ENCODE peak calls at places on chromosome X, in seven cellular contexts. One of them, this sample, is unnamed.

GRCh38 chrX:71871367-71871766 is 39.3 kb upstream of the NHSL2 start:
- DNase-seq in amygdala: no peak
- DNase-seq in T-cell: no peak
- DNase-seq in AG09319: no peak
- DNase-seq in astrocyte of the cerebellum: peak
- DNase-seq in aorta: peak
- DNase-seq in fibroblast of the aortic adventitia: peak
- DNase-seq in this sample: no peak

GRCh38 chrX:46180258-46180687 is 364.9 kb downstream of the ZNF674 start:
- DNase-seq in T-cell: no peak
- DNase-seq in aorta: peak
- DNase-seq in astrocyte of the cerebellum: peak
- DNase-seq in AG09319: peak
- DNase-seq in fibroblast of the aortic adventitia: peak
- DNase-seq in amygdala: no peak
- DNase-seq in this sample: no peak

GRCh38 chrX:47186096-47186740 is 7.4 kb upstream of the UBA1 start:
- DNase-seq in AG09319: no peak
- DNase-seq in aorta: peak
- DNase-seq in T-cell: no peak
- DNase-seq in amygdala: no peak
- DNase-seq in fibroblast of the aortic adventitia: no peak
- DNase-seq in astrocyte of the cerebellum: no peak
- DNase-seq in this sample: no peak

GRCh38 chrX:71225661-71226060 is 2.6 kb downstream of the GJB1 start:
- DNase-seq in astrocyte of the cerebellum: no peak
- DNase-seq in amygdala: no peak
- DNase-seq in T-cell: no peak
- DNase-seq in fibroblast of the aortic adventitia: no peak
- DNase-seq in aorta: no peak
- DNase-seq in AG09319: no peak
- DNase-seq in this sample: no peak

GRCh38 chrX:2474280-2474962 is 26.4 kb downstream of the DHRSX start:
- DNase-seq in fibroblast of the aortic adventitia: no peak
- DNase-seq in T-cell: no peak
- DNase-seq in aorta: no peak
- DNase-seq in astrocyte of the cerebellum: no peak
- DNase-seq in amygdala: no peak
- DNase-seq in AG09319: no peak
- DNase-seq in this sample: no peak

GRCh38 chrX:10076765-10077164 is 80.0 kb upstream of the CLCN4 start:
- DNase-seq in aorta: no peak
- DNase-seq in T-cell: no peak
- DNase-seq in astrocyte of the cerebellum: no peak
- DNase-seq in fibroblast of the aortic adventitia: no peak
- DNase-seq in AG09319: no peak
- DNase-seq in amygdala: no peak
- DNase-seq in this sample: no peak

GRCh38 chrX:137051978-137052640 is 18.3 kb upstream of the GPR101 start:
- DNase-seq in fibroblast of the aortic adventitia: peak
- DNase-seq in astrocyte of the cerebellum: no peak
- DNase-seq in T-cell: peak
- DNase-seq in amygdala: peak
- DNase-seq in aorta: peak
- DNase-seq in AG09319: no peak
- DNase-seq in this sample: no peak

GRCh38 chrX:18951032-18951431 is 32.9 kb downstream of the PHKA2 start:
- DNase-seq in amygdala: no peak
- DNase-seq in aorta: no peak
- DNase-seq in astrocyte of the cerebellum: no peak
- DNase-seq in fibroblast of the aortic adventitia: no peak
- DNase-seq in AG09319: no peak
- DNase-seq in T-cell: no peak
- DNase-seq in this sample: no peak

GRCh38 chrX:3651272-3651671 is 62.2 kb downstream of the PRKX start:
- DNase-seq in aorta: no peak
- DNase-seq in amygdala: no peak
- DNase-seq in fibroblast of the aortic adventitia: peak
- DNase-seq in astrocyte of the cerebellum: peak
- DNase-seq in AG09319: peak
- DNase-seq in T-cell: no peak
- DNase-seq in this sample: peak

GRCh38 chrX:17242470-17242869 is 132.5 kb upstream of the NHS start:
- DNase-seq in astrocyte of the cerebellum: peak
- DNase-seq in amygdala: no peak
- DNase-seq in AG09319: peak
- DNase-seq in fibroblast of the aortic adventitia: peak
- DNase-seq in T-cell: no peak
- DNase-seq in aorta: no peak
- DNase-seq in this sample: peak

GRCh38 chrX:54012830-54013500 is 31.3 kb downstream of the PHF8 start:
- DNase-seq in T-cell: no peak
- DNase-seq in fibroblast of the aortic adventitia: no peak
- DNase-seq in aorta: no peak
- DNase-seq in amygdala: no peak
- DNase-seq in AG09319: no peak
- DNase-seq in astrocyte of the cerebellum: no peak
- DNase-seq in this sample: no peak

GRCh38 chrX:10112510-10112909 is 44.3 kb upstream of the CLCN4 start:
- DNase-seq in T-cell: no peak
- DNase-seq in AG09319: no peak
- DNase-seq in fibroblast of the aortic adventitia: no peak
- DNase-seq in astrocyte of the cerebellum: no peak
- DNase-seq in aorta: no peak
- DNase-seq in amygdala: no peak
- DNase-seq in this sample: no peak

GRCh38 chrX:10508891-10509290 is 111.5 kb downstream of the MID1 start:
- DNase-seq in amygdala: no peak
- DNase-seq in aorta: no peak
- DNase-seq in AG09319: no peak
- DNase-seq in T-cell: no peak
- DNase-seq in astrocyte of the cerebellum: no peak
- DNase-seq in fibroblast of the aortic adventitia: no peak
- DNase-seq in this sample: no peak

GRCh38 chrX:9205599-9206223 is 171.8 kb upstream of the FAM9B start:
- DNase-seq in T-cell: no peak
- DNase-seq in astrocyte of the cerebellum: no peak
- DNase-seq in amygdala: no peak
- DNase-seq in aorta: no peak
- DNase-seq in fibroblast of the aortic adventitia: no peak
- DNase-seq in AG09319: no peak
- DNase-seq in this sample: no peak

GRCh38 chrX:85084770-85085393 is 81.2 kb downstream of the APOOL start:
- DNase-seq in astrocyte of the cerebellum: peak
- DNase-seq in amygdala: no peak
- DNase-seq in aorta: no peak
- DNase-seq in AG09319: peak
- DNase-seq in T-cell: no peak
- DNase-seq in fibroblast of the aortic adventitia: peak
- DNase-seq in this sample: peak

GRCh38 chrX:44431206-44431605 is 87.7 kb upstream of the EFHC2 start:
- DNase-seq in fibroblast of the aortic adventitia: no peak
- DNase-seq in amygdala: no peak
- DNase-seq in AG09319: no peak
- DNase-seq in astrocyte of the cerebellum: no peak
- DNase-seq in T-cell: no peak
- DNase-seq in aorta: no peak
- DNase-seq in this sample: peak

GRCh38 chrX:123563167-123563566 is 169.7 kb downstream of the THOC2 start:
- DNase-seq in amygdala: no peak
- DNase-seq in AG09319: no peak
- DNase-seq in astrocyte of the cerebellum: no peak
- DNase-seq in fibroblast of the aortic adventitia: no peak
- DNase-seq in aorta: no peak
- DNase-seq in T-cell: no peak
- DNase-seq in this sample: no peak

GRCh38 chrX:14356401-14356800 is 172.9 kb upstream of the GLRA2 start:
- DNase-seq in fibroblast of the aortic adventitia: peak
- DNase-seq in T-cell: no peak
- DNase-seq in AG09319: no peak
- DNase-seq in amygdala: no peak
- DNase-seq in aorta: no peak
- DNase-seq in astrocyte of the cerebellum: no peak
- DNase-seq in this sample: no peak

GRCh38 chrX:151789179-151789800 is 54.7 kb downstream of the CNGA2 start:
- DNase-seq in amygdala: no peak
- DNase-seq in fibroblast of the aortic adventitia: peak
- DNase-seq in astrocyte of the cerebellum: peak
- DNase-seq in aorta: peak
- DNase-seq in AG09319: peak
- DNase-seq in T-cell: no peak
- DNase-seq in this sample: peak

GRCh38 chrX:2320580-2321327 is 180.0 kb downstream of the DHRSX start:
- DNase-seq in AG09319: peak
- DNase-seq in fibroblast of the aortic adventitia: peak
- DNase-seq in amygdala: no peak
- DNase-seq in astrocyte of the cerebellum: no peak
- DNase-seq in T-cell: no peak
- DNase-seq in aorta: no peak
- DNase-seq in this sample: no peak

GRCh38 chrX:140507223-140507981 is 2.5 kb upstream of the SOX3 start:
- DNase-seq in amygdala: no peak
- DNase-seq in T-cell: no peak
- DNase-seq in AG09319: no peak
- DNase-seq in aorta: no peak
- DNase-seq in fibroblast of the aortic adventitia: no peak
- DNase-seq in astrocyte of the cerebellum: no peak
- DNase-seq in this sample: no peak

GRCh38 chrX:123975180-123975579 is 13.7 kb downstream of the STAG2 start:
- DNase-seq in astrocyte of the cerebellum: no peak
- DNase-seq in aorta: no peak
- DNase-seq in fibroblast of the aortic adventitia: peak
- DNase-seq in AG09319: no peak
- DNase-seq in T-cell: no peak
- DNase-seq in amygdala: no peak
- DNase-seq in this sample: no peak

GRCh38 chrX:131783555-131784338 is 239.4 kb upstream of the STK26 start:
- DNase-seq in astrocyte of the cerebellum: peak
- DNase-seq in aorta: peak
- DNase-seq in fibroblast of the aortic adventitia: peak
- DNase-seq in T-cell: no peak
- DNase-seq in AG09319: peak
- DNase-seq in amygdala: peak
- DNase-seq in this sample: peak

GRCh38 chrX:4710618-4711433 is 997.4 kb upstream of the PRKX start:
- DNase-seq in T-cell: no peak
- DNase-seq in aorta: no peak
- DNase-seq in AG09319: no peak
- DNase-seq in astrocyte of the cerebellum: no peak
- DNase-seq in amygdala: no peak
- DNase-seq in fibroblast of the aortic adventitia: peak
- DNase-seq in this sample: no peak

GRCh38 chrX:41759817-41760216 is 35.8 kb downstream of the GPR82 start:
- DNase-seq in fibroblast of the aortic adventitia: peak
- DNase-seq in AG09319: no peak
- DNase-seq in amygdala: no peak
- DNase-seq in astrocyte of the cerebellum: peak
- DNase-seq in aorta: no peak
- DNase-seq in T-cell: no peak
- DNase-seq in this sample: no peak

GRCh38 chrX:71623714-71624113 is 5.4 kb upstream of the CXCR3 start:
- DNase-seq in aorta: no peak
- DNase-seq in amygdala: no peak
- DNase-seq in T-cell: no peak
- DNase-seq in AG09319: no peak
- DNase-seq in astrocyte of the cerebellum: no peak
- DNase-seq in fibroblast of the aortic adventitia: no peak
- DNase-seq in this sample: no peak

GRCh38 chrX:23118890-23119527 is 119.2 kb downstream of the DDX53 start:
- DNase-seq in fibroblast of the aortic adventitia: no peak
- DNase-seq in AG09319: no peak
- DNase-seq in amygdala: no peak
- DNase-seq in aorta: no peak
- DNase-seq in astrocyte of the cerebellum: peak
- DNase-seq in T-cell: no peak
- DNase-seq in this sample: no peak

GRCh38 chrX:53882331-53882730 is 161.9 kb downstream of the PHF8 start:
- DNase-seq in T-cell: no peak
- DNase-seq in aorta: no peak
- DNase-seq in AG09319: peak
- DNase-seq in fibroblast of the aortic adventitia: peak
- DNase-seq in amygdala: no peak
- DNase-seq in astrocyte of the cerebellum: no peak
- DNase-seq in this sample: peak

GRCh38 chrX:134244043-134244442 is 7.1 kb downstream of the CCDC160 start:
- DNase-seq in amygdala: no peak
- DNase-seq in aorta: no peak
- DNase-seq in fibroblast of the aortic adventitia: no peak
- DNase-seq in T-cell: no peak
- DNase-seq in AG09319: no peak
- DNase-seq in astrocyte of the cerebellum: peak
- DNase-seq in this sample: no peak

GRCh38 chrX:152869972-152870371 is 27.9 kb upstream of the ZNF185 start:
- DNase-seq in fibroblast of the aortic adventitia: no peak
- DNase-seq in AG09319: no peak
- DNase-seq in astrocyte of the cerebellum: no peak
- DNase-seq in aorta: no peak
- DNase-seq in amygdala: no peak
- DNase-seq in T-cell: no peak
- DNase-seq in this sample: no peak

GRCh38 chrX:11159149-11159548 is 48.0 kb downstream of the HCCS start:
- DNase-seq in astrocyte of the cerebellum: no peak
- DNase-seq in amygdala: no peak
- DNase-seq in AG09319: no peak
- DNase-seq in T-cell: no peak
- DNase-seq in aorta: no peak
- DNase-seq in fibroblast of the aortic adventitia: no peak
- DNase-seq in this sample: no peak

GRCh38 chrX:44054863-44055601 is 81.8 kb upstream of the NDP start:
- DNase-seq in astrocyte of the cerebellum: no peak
- DNase-seq in T-cell: no peak
- DNase-seq in AG09319: no peak
- DNase-seq in fibroblast of the aortic adventitia: no peak
- DNase-seq in aorta: no peak
- DNase-seq in amygdala: no peak
- DNase-seq in this sample: no peak

GRCh38 chrX:13208281-13208935 is 111.4 kb downstream of the ATXN3L start:
- DNase-seq in T-cell: no peak
- DNase-seq in fibroblast of the aortic adventitia: no peak
- DNase-seq in amygdala: no peak
- DNase-seq in AG09319: no peak
- DNase-seq in astrocyte of the cerebellum: no peak
- DNase-seq in aorta: no peak
- DNase-seq in this sample: no peak

GRCh38 chrX:139304471-139304870 is 226.1 kb upstream of the F9 start:
- DNase-seq in fibroblast of the aortic adventitia: no peak
- DNase-seq in T-cell: no peak
- DNase-seq in astrocyte of the cerebellum: peak
- DNase-seq in amygdala: no peak
- DNase-seq in aorta: no peak
- DNase-seq in AG09319: no peak
- DNase-seq in this sample: no peak

GRCh38 chrX:19698125-19698524 is 182.8 kb upstream of the MAP3K15 start:
- DNase-seq in AG09319: no peak
- DNase-seq in amygdala: no peak
- DNase-seq in aorta: no peak
- DNase-seq in astrocyte of the cerebellum: peak
- DNase-seq in T-cell: no peak
- DNase-seq in fibroblast of the aortic adventitia: peak
- DNase-seq in this sample: no peak

GRCh38 chrX:20267924-20268701 is 1.4 kb upstream of the RPS6KA3 start:
- DNase-seq in astrocyte of the cerebellum: no peak
- DNase-seq in amygdala: peak
- DNase-seq in T-cell: no peak
- DNase-seq in AG09319: no peak
- DNase-seq in aorta: peak
- DNase-seq in fibroblast of the aortic adventitia: peak
- DNase-seq in this sample: no peak

This sample was measured in kidney epithelial cell.